ENCODE peak calls at places on chromosomes 4 and X, in four cellular contexts. X is mammary epithelial cell, E is nucleus accumbens, F is HCEC 1CT. N is an unnamed sample.

GRCh38 chr4:156672924-156673323 is 298.7 kb downstream of the PDGFC start:
- DNase-seq in E (no peak), X (peak; percentile 21), F (no peak), N (peak; percentile 52)

GRCh38 chr4:177275999-177276398 is 33.7 kb upstream of the NEIL3 start:
- DNase-seq in E (no peak), F (no peak), X (no peak), N (no peak)

GRCh38 chr4:3713817-3714641 is 52.2 kb upstream of the ADRA2C start:
- DNase-seq in F (no peak), E (no peak), X (no peak), N (no peak)

GRCh38 chr4:7207791-7208231 is 15.5 kb downstream of the SORCS2 start:
- DNase-seq in F (no peak), X (no peak), E (no peak), N (no peak)

GRCh38 chr4:87033902-87034301 is 99.1 kb downstream of the AFF1 start:
- DNase-seq in X (no peak), E (no peak), F (no peak), N (no peak)

GRCh38 chr4:53905935-53906377 is 158.4 kb downstream of the CHIC2 start:
- DNase-seq in X (peak; percentile 61), F (peak; percentile 71), E (peak; percentile 36), N (peak; percentile 87)

GRCh38 chr4:143023519-143023918 is 161.2 kb upstream of the USP38 start:
- DNase-seq in E (no peak), X (no peak), F (no peak), N (peak; percentile 45)

GRCh38 chr4:172245493-172245892 is 432.3 kb downstream of the GALNTL6 start:
- DNase-seq in X (no peak), E (no peak), F (no peak), N (peak; percentile 53)

GRCh38 chr4:142752331-142752830 is 93.7 kb downstream of the INPP4B start:
- DNase-seq in X (no peak), F (no peak), E (no peak), N (no peak)

GRCh38 chr4:57071340-57071739 is 38.8 kb downstream of the IGFBP7 start:
- DNase-seq in X (peak; percentile 62), E (no peak), F (peak; percentile 48), N (peak; percentile 79)

GRCh38 chr4:159503243-159503642 is 400.4 kb downstream of the RAPGEF2 start:
- DNase-seq in F (no peak), E (no peak), X (no peak), N (no peak)

GRCh38 chrX:135302269-135302873 is 6.9 kb upstream of the ETDC start:
- DNase-seq in X (no peak), E (no peak), F (no peak), N (no peak)

GRCh38 chr4:17546222-17546621 is 30.8 kb upstream of the LAP3 start:
- DNase-seq in E (no peak), X (no peak), F (no peak), N (no peak)

GRCh38 chrX:25020391-25021131 is 4.8 kb upstream of the ARX start:
- DNase-seq in F (no peak), X (no peak), E (no peak), N (no peak)

GRCh38 chr4:54063737-54064316 is 578 bp downstream of the CHIC2 start:
- DNase-seq in E (peak; percentile 8), F (no peak), X (peak; percentile 34), N (no peak)

GRCh38 chrX:123562342-123563146 is 170.3 kb downstream of the THOC2 start:
- DNase-seq in X (no peak), F (no peak), E (no peak), N (no peak)

GRCh38 chr4:57943672-57944071 is 833.5 kb upstream of the IGFBP7 start:
- DNase-seq in E (no peak), X (no peak), F (no peak), N (no peak)

GRCh38 chrX:17374619-17375360 is at the start of gene NHS:
- DNase-seq in E (peak; percentile 6), X (peak; percentile 80), F (peak; percentile 66), N (peak; percentile 69)

GRCh38 chr4:41160010-41160789 is 54.1 kb downstream of the APBB2 start:
- DNase-seq in X (peak; percentile 97), F (peak; percentile 97), E (no peak), N (peak; percentile 84)

GRCh38 chrX:122046815-122047214 is 999.4 kb downstream of the GLUD2 start:
- DNase-seq in E (no peak), X (peak; percentile 2), F (no peak), N (peak; percentile 8)

GRCh38 chrX:30654989-30655607 is 1.9 kb downstream of the GK start:
- DNase-seq in F (peak; percentile 42), E (no peak), X (peak; percentile 50), N (peak; percentile 19)

GRCh38 chr4:4247711-4248035 is 350 bp downstream of the TMEM128 start:
- DNase-seq in X (no peak), F (no peak), E (no peak), N (no peak)

GRCh38 chr4:1043658-1044468 is 32.4 kb downstream of the FGFRL1 start:
- DNase-seq in X (peak; percentile 99), E (peak; percentile 69), F (peak; percentile 95), N (peak; percentile 99)

GRCh38 chr4:117481742-117482141 is 396.4 kb upstream of the TRAM1L1 start:
- DNase-seq in X (peak; percentile 74), E (no peak), F (peak; percentile 2), N (no peak)

GRCh38 chr4:156169861-156170260 is 216.2 kb upstream of the CTSO start:
- DNase-seq in X (no peak), E (no peak), F (no peak), N (no peak)

N was measured in foreskin fibroblast.